ENCODE peak calls at places on chromosomes 11 and 22, in nine cellular contexts. Q, Y, I, U, N, G, F, E and W are unnamed samples.

GRCh38 chr22:47407626-47408025 is 645.2 kb downstream of the TBC1D22A start:
- DNase-seq in N (no peak), Q (no peak), U (no peak), E (no peak), Y (no peak), G (no peak), F (no peak), I (no peak), W (no peak)

GRCh38 chr11:62680825-62681240 is 2.0 kb upstream of the UBXN1 start:
- DNase-seq in Y (peak; percentile 70), Q (peak; percentile 63), E (peak; percentile 90), N (peak; percentile 70), U (no peak), G (peak; percentile 67), I (peak; percentile 78), F (peak; percentile 57), W (peak; percentile 37)

GRCh38 chr11:120482149-120482548 is 29.4 kb upstream of the GRIK4 start:
- DNase-seq in Q (peak; percentile 72), E (peak; percentile 43), N (peak; percentile 24), F (no peak), U (no peak), G (peak; percentile 41), I (no peak), Y (no peak), W (no peak)

GRCh38 chr11:94175545-94175944 is 46.9 kb downstream of the PANX1 start:
- DNase-seq in G (no peak), I (no peak), Q (no peak), U (no peak), E (peak; percentile 96), Y (peak; percentile 97), N (no peak), F (peak; percentile 93), W (no peak)

GRCh38 chr22:35065796-35066218 is at the start of gene ISX:
- DNase-seq in N (peak; percentile 62), Q (no peak), I (peak; percentile 86), Y (no peak), U (no peak), F (no peak), G (no peak), E (no peak), W (no peak)

GRCh38 chr11:35174666-35175065 is 35.7 kb downstream of the CD44 start:
- DNase-seq in G (no peak), F (no peak), N (no peak), U (no peak), Y (peak; percentile 92), E (peak; percentile 74), I (no peak), Q (no peak), W (no peak)

GRCh38 chr22:30089655-30089974 is 9.4 kb downstream of the HORMAD2 start:
- DNase-seq in I (no peak), G (no peak), N (no peak), Q (no peak), Y (no peak), E (peak; percentile 19), U (no peak), F (no peak), W (no peak)

GRCh38 chr11:117919326-117920275 is 9.6 kb downstream of the TMPRSS13 start:
- DNase-seq in E (no peak), Y (no peak), G (no peak), F (peak; percentile 27), U (no peak), N (no peak), I (no peak), Q (no peak), W (no peak)

GRCh38 chr22:35944458-35944857 is 84.2 kb downstream of the RBFOX2 start:
- DNase-seq in Y (no peak), E (peak; percentile 19), N (no peak), I (no peak), U (no peak), Q (no peak), G (no peak), F (no peak), W (no peak)

GRCh38 chr11:2762451-2762850 is 62.7 kb upstream of the KCNQ1OT1 start:
- DNase-seq in N (no peak), I (no peak), Y (no peak), Q (peak; percentile 21), U (no peak), F (no peak), G (no peak), E (no peak), W (no peak)

GRCh38 chr22:45882881-45883810 is 93.8 kb downstream of the WNT7B start:
- DNase-seq in E (no peak), F (peak; percentile 9), U (peak; percentile 42), Y (no peak), N (no peak), Q (no peak), I (no peak), G (no peak), W (no peak)

GRCh38 chr11:117259417-117259816 is 26.9 kb downstream of the RNF214 start:
- DNase-seq in Q (no peak), G (no peak), Y (peak; percentile 81), I (no peak), N (no peak), U (no peak), E (peak; percentile 85), F (peak; percentile 40), W (no peak)

GRCh38 chr22:29300467-29300806 is 6.0 kb upstream of the GAS2L1 start:
- DNase-seq in I (no peak), F (no peak), N (no peak), Y (no peak), G (no peak), U (no peak), E (no peak), Q (no peak), W (no peak)

GRCh38 chr22:36736701-36737320 is 33.3 kb upstream of the CACNG2 start:
- DNase-seq in I (no peak), F (no peak), Y (no peak), E (no peak), G (no peak), U (no peak), Q (peak; percentile 7), N (no peak), W (no peak)

GRCh38 chr11:64100345-64100744 is 64.6 kb downstream of the FLRT1 start:
- DNase-seq in N (no peak), I (no peak), U (no peak), Y (no peak), Q (no peak), F (no peak), E (no peak), G (no peak), W (no peak)

GRCh38 chr22:27788889-27789288 is 12.7 kb downstream of the MN1 start:
- DNase-seq in F (no peak), U (no peak), G (no peak), E (no peak), I (no peak), N (no peak), Q (no peak), Y (peak; percentile 59), W (no peak)

GRCh38 chr22:27783436-27784098 is 18.0 kb downstream of the MN1 start:
- DNase-seq in F (no peak), U (no peak), I (no peak), N (no peak), E (peak; percentile 61), Y (no peak), G (no peak), Q (no peak), W (peak; percentile 73)

GRCh38 chr22:27784099-27784446 is 17.5 kb downstream of the MN1 start:
- DNase-seq in N (no peak), I (no peak), Y (no peak), U (no peak), G (no peak), Q (no peak), F (no peak), E (peak; percentile 50), W (no peak)

GRCh38 chr22:27786253-27786898 is 15.2 kb downstream of the MN1 start:
- DNase-seq in E (no peak), N (no peak), U (no peak), F (no peak), I (no peak), Q (no peak), G (no peak), Y (peak; percentile 56), W (peak; percentile 46)

DNA sequence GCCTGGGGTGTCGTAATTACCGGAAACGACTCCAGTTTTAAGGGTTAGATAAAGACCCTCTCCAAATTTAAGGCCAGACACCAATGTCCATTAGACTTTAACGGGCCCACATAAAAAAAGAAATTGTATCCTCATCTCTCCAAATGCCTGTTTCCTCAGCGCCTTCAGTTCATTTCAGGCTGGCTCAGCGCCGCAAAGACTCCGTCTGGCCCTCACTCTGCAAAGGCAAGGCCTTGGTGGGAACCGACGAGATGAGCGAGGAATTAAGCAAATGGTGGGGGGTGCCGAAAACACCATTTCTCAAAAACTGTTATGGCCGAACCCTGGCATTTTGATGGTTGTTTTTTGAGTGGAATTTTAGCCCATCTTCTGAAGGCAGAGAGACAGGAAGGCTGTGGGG is 15.7 kb downstream of the MN1 start:
- DNase-seq in F (no peak), N (no peak), Y (no peak), G (no peak), Q (no peak), E (no peak), U (no peak), I (no peak), W (no peak)
- H3K27ac ChIP-seq in F (no peak overlapping the region), N (no peak overlapping the region), Y (peak overlapping the region; percentile 53), G (no peak overlapping the region), Q (no peak overlapping the region), E (peak overlapping the region; percentile 64), U (peak overlapping the region; percentile 11), I (peak overlapping the region; percentile 42), W (no peak overlapping the region)

GRCh38 chr11:22666320-22666699 is at the start of gene GAS2:
- DNase-seq in U (no peak), Q (no peak), E (no peak), I (no peak), Y (no peak), F (no peak), G (no peak), N (no peak), W (peak; percentile 40)
- H3K4me3 ChIP-seq in U (peak within 1 kb of the TSS; percentile 46), Q (no peak within 1 kb of the TSS), E (peak within 1 kb of the TSS; percentile 58), I (peak within 1 kb of the TSS; percentile 48), Y (peak within 1 kb of the TSS; percentile 51), F (peak within 1 kb of the TSS; percentile 5), G (no peak within 1 kb of the TSS), N (peak within 1 kb of the TSS; percentile 41), W (peak within 1 kb of the TSS; percentile 44)

GRCh38 chr22:22818202-22818538 is 69.4 kb upstream of the IGLL5 start:
- DNase-seq in I (no peak), Q (no peak), Y (no peak), E (no peak), N (no peak), G (no peak), F (no peak), U (no peak), W (no peak)
- H3K27ac ChIP-seq in I (no peak overlapping the region), Q (no peak overlapping the region), Y (no peak overlapping the region), E (no peak overlapping the region), N (no peak overlapping the region), G (no peak overlapping the region), F (no peak overlapping the region), U (no peak overlapping the region), W (no peak overlapping the region)

DNA sequence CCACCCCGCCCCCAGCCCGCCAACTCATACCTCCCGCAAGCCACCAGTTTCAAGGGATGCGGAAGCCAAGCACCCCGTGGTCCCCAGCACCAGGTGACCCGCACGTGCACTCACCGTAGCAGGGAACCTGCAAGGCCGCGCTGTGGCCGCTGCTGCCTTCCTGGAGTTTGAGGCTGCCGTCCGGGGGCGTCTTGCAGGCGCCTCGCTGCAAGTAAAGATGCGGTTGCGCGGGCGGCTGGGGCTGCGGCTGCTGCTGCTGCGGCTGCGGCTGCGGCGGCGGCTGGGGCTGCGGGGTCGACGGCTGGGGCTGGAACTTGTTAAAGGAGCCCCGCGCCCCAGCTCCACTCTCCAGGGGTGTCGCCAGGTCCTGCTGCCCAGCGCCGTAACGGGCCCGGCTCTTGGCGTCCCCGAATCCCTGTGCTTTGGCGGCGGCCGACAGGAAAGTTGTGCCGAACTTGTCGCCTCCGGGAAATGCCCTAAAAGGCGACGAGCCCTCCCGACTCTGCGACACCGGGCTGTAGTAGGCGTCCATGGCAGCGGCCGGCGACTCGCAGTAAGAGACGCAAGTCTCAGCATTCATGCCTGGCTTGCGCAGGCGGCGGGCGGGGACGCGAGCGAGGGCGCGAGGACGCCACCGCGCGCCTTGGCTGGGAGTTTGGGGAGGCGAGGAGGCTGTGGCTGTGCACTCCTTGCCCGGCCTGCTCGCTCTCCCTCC is at the start of gene ALX4:
- DNase-seq in U (no peak), Q (no peak), G (no peak), Y (no peak), I (peak; percentile 36), E (peak; percentile 43), N (no peak), F (peak; percentile 43), W (peak; percentile 73)
- H3K4me3 ChIP-seq in U (peak within 1 kb of the TSS; percentile 31), Q (no peak within 1 kb of the TSS), G (no peak within 1 kb of the TSS), Y (peak within 1 kb of the TSS; percentile 33), I (peak within 1 kb of the TSS; percentile 36), E (peak within 1 kb of the TSS; percentile 62), N (no peak within 1 kb of the TSS), F (peak within 1 kb of the TSS; percentile 45), W (peak within 1 kb of the TSS; percentile 24)